ENCODE peak calls at places on chromosomes 2 and 18, in six cellular contexts. One of them, this sample, is unnamed.
A peak's percentile ranks its signal among the peaks of the same experiment; 100 is the strongest.

GRCh38 chr18:76803814-76804213 is 18.5 kb upstream of the ZNF236 start:
- DNase-seq in PC-3: peak; percentile 82
- DNase-seq in neural progenitor cell: peak; percentile 72
- DNase-seq in upper lobe of right lung: no peak
- DNase-seq in foreskin keratinocyte: peak; percentile 60
- DNase-seq in right lobe of liver: peak; percentile 58
- DNase-seq in this sample: peak; percentile 68

GRCh38 chr2:24077535-24077877 is 1.4 kb upstream of the SF3B6 start:
- DNase-seq in right lobe of liver: no peak
- DNase-seq in PC-3: no peak
- DNase-seq in upper lobe of right lung: no peak
- DNase-seq in neural progenitor cell: no peak
- DNase-seq in foreskin keratinocyte: peak; percentile 48
- DNase-seq in this sample: no peak

GRCh38 chr2:100104718-100105677 is 37.4 kb downstream of the AFF3 start:
- DNase-seq in upper lobe of right lung: peak; percentile 66
- DNase-seq in PC-3: no peak
- DNase-seq in neural progenitor cell: peak; percentile 85
- DNase-seq in right lobe of liver: peak; percentile 32
- DNase-seq in foreskin keratinocyte: no peak
- DNase-seq in this sample: no peak

GRCh38 chr2:79122676-79123075 is 2.4 kb downstream of the REG1A start:
- DNase-seq in neural progenitor cell: no peak
- DNase-seq in PC-3: no peak
- DNase-seq in upper lobe of right lung: no peak
- DNase-seq in foreskin keratinocyte: no peak
- DNase-seq in right lobe of liver: no peak
- DNase-seq in this sample: no peak

GRCh38 chr2:101679037-101679726 is 18.3 kb upstream of the MAP4K4 start:
- DNase-seq in upper lobe of right lung: no peak
- DNase-seq in neural progenitor cell: no peak
- DNase-seq in right lobe of liver: no peak
- DNase-seq in foreskin keratinocyte: no peak
- DNase-seq in PC-3: peak; percentile 47
- DNase-seq in this sample: no peak

GRCh38 chr2:54676656-54677055 is 46.8 kb upstream of the EML6 start:
- DNase-seq in PC-3: no peak
- DNase-seq in upper lobe of right lung: no peak
- DNase-seq in neural progenitor cell: no peak
- DNase-seq in right lobe of liver: no peak
- DNase-seq in foreskin keratinocyte: no peak
- DNase-seq in this sample: no peak

GRCh38 chr18:8749492-8749891 is 44.1 kb downstream of the MTCL1 start:
- DNase-seq in PC-3: no peak
- DNase-seq in neural progenitor cell: no peak
- DNase-seq in right lobe of liver: no peak
- DNase-seq in upper lobe of right lung: no peak
- DNase-seq in foreskin keratinocyte: no peak
- DNase-seq in this sample: no peak

GRCh38 chr18:9494778-9495302 is 19.5 kb downstream of the RALBP1 start:
- DNase-seq in right lobe of liver: no peak
- DNase-seq in upper lobe of right lung: no peak
- DNase-seq in PC-3: no peak
- DNase-seq in foreskin keratinocyte: no peak
- DNase-seq in neural progenitor cell: no peak
- DNase-seq in this sample: no peak

GRCh38 chr2:14514001-14514400 is 118.5 kb upstream of the LRATD1 start:
- DNase-seq in foreskin keratinocyte: no peak
- DNase-seq in right lobe of liver: no peak
- DNase-seq in upper lobe of right lung: no peak
- DNase-seq in PC-3: no peak
- DNase-seq in neural progenitor cell: peak; percentile 60
- DNase-seq in this sample: no peak

GRCh38 chr2:146642066-146642465 is 1202.8 kb upstream of the ACVR2A start:
- DNase-seq in upper lobe of right lung: no peak
- DNase-seq in PC-3: no peak
- DNase-seq in neural progenitor cell: no peak
- DNase-seq in right lobe of liver: no peak
- DNase-seq in foreskin keratinocyte: no peak
- DNase-seq in this sample: no peak

GRCh38 chr2:165969227-165969626 is 15.7 kb upstream of the TTC21B start:
- DNase-seq in PC-3: no peak
- DNase-seq in right lobe of liver: no peak
- DNase-seq in neural progenitor cell: no peak
- DNase-seq in foreskin keratinocyte: no peak
- DNase-seq in upper lobe of right lung: no peak
- DNase-seq in this sample: no peak

GRCh38 chr18:183769-184168 is 25.4 kb downstream of the USP14 start:
- DNase-seq in PC-3: no peak
- DNase-seq in upper lobe of right lung: no peak
- DNase-seq in foreskin keratinocyte: no peak
- DNase-seq in right lobe of liver: no peak
- DNase-seq in neural progenitor cell: no peak
- DNase-seq in this sample: peak; percentile 5

GRCh38 chr2:103161456-103162289 is 399.8 kb downstream of the TMEM182 start:
- DNase-seq in foreskin keratinocyte: peak; percentile 50
- DNase-seq in upper lobe of right lung: no peak
- DNase-seq in neural progenitor cell: peak; percentile 79
- DNase-seq in right lobe of liver: no peak
- DNase-seq in PC-3: peak; percentile 63
- DNase-seq in this sample: peak; percentile 62

GRCh38 chr18:63298393-63299015 is 21.1 kb downstream of the BCL2 start:
- DNase-seq in neural progenitor cell: no peak
- DNase-seq in upper lobe of right lung: no peak
- DNase-seq in right lobe of liver: no peak
- DNase-seq in PC-3: no peak
- DNase-seq in foreskin keratinocyte: no peak
- DNase-seq in this sample: no peak

GRCh38 chr2:197163755-197164753 is 146.5 kb downstream of the ANKRD44 start:
- DNase-seq in neural progenitor cell: peak; percentile 76
- DNase-seq in PC-3: no peak
- DNase-seq in foreskin keratinocyte: no peak
- DNase-seq in upper lobe of right lung: no peak
- DNase-seq in right lobe of liver: peak; percentile 51
- DNase-seq in this sample: no peak

GRCh38 chr2:43443317-43443716 is 152.5 kb downstream of the THADA start:
- DNase-seq in right lobe of liver: no peak
- DNase-seq in PC-3: no peak
- DNase-seq in foreskin keratinocyte: no peak
- DNase-seq in neural progenitor cell: no peak
- DNase-seq in upper lobe of right lung: no peak
- DNase-seq in this sample: no peak

GRCh38 chr2:10164611-10165010 is 42.1 kb downstream of the RRM2 start:
- DNase-seq in PC-3: no peak
- DNase-seq in upper lobe of right lung: no peak
- DNase-seq in right lobe of liver: no peak
- DNase-seq in neural progenitor cell: no peak
- DNase-seq in foreskin keratinocyte: no peak
- DNase-seq in this sample: no peak

GRCh38 chr2:72713857-72714256 is 112.0 kb downstream of the EXOC6B start:
- DNase-seq in neural progenitor cell: no peak
- DNase-seq in foreskin keratinocyte: no peak
- DNase-seq in upper lobe of right lung: no peak
- DNase-seq in PC-3: peak; percentile 26
- DNase-seq in right lobe of liver: no peak
- DNase-seq in this sample: no peak

GRCh38 chr2:72718906-72719305 is 106.9 kb downstream of the EXOC6B start:
- DNase-seq in neural progenitor cell: no peak
- DNase-seq in foreskin keratinocyte: no peak
- DNase-seq in upper lobe of right lung: no peak
- DNase-seq in PC-3: peak; percentile 4
- DNase-seq in right lobe of liver: no peak
- DNase-seq in this sample: no peak

GRCh38 chr2:72712304-72712703 is 113.5 kb downstream of the EXOC6B start:
- DNase-seq in right lobe of liver: no peak
- DNase-seq in neural progenitor cell: no peak
- DNase-seq in foreskin keratinocyte: no peak
- DNase-seq in PC-3: no peak
- DNase-seq in upper lobe of right lung: no peak
- DNase-seq in this sample: no peak

GRCh38 chr2:72710418-72711152 is 115.2 kb downstream of the EXOC6B start:
- DNase-seq in right lobe of liver: no peak
- DNase-seq in upper lobe of right lung: no peak
- DNase-seq in PC-3: no peak
- DNase-seq in foreskin keratinocyte: no peak
- DNase-seq in neural progenitor cell: no peak
- DNase-seq in this sample: no peak

DNA sequence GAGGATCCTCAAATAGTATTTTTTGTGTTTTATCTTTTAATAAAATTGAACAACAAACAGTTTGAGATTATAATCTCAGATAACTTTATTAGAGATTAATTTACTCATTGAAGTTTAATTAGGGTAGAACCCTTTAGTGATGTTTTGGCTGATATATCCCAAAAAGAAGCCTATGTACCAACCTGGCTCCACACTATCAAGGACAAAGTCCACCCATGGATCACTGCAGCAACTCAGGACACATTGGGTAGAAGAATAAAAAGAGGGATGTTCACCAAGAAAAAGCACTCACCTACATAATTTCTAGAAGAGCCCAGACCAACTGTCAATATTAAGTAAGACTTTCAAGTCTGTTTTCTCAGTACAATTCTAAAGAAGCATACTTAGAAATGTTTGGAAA is 112.9 kb downstream of the EXOC6B start:
- DNase-seq in foreskin keratinocyte: no peak
- DNase-seq in neural progenitor cell: no peak
- DNase-seq in upper lobe of right lung: no peak
- DNase-seq in right lobe of liver: no peak
- DNase-seq in PC-3: no peak
- DNase-seq in this sample: no peak
- TF ChIP-seq CTCF in foreskin keratinocyte: no peak
- TF ChIP-seq CTCF in neural progenitor cell: no peak
- TF ChIP-seq CTCF in upper lobe of right lung: no peak
- TF ChIP-seq CTCF in right lobe of liver: no peak
- TF ChIP-seq CTCF in PC-3: no peak
- TF ChIP-seq CTCF in this sample: no peak

DNA sequence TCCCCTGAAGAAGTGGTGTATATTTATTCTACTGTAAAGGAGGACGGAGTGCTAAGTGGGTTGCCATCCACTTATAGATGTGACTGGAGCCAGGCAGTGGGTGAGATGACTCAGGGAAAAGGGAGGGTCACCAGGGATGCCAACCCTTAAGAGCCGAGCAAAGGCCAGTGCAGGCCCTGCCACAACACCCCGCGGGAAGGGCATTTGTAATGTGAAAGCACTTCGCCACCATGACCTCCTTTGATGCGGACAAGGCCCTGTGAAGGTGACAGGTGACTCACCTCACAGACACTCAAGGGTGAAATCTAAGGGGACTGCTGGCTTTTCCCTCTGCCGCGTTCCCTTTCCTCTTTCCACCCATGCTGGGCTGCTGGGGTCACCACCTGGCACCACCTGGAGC is 50.2 kb upstream of the MRPL33 start:
- DNase-seq in neural progenitor cell: no peak
- DNase-seq in PC-3: peak; percentile 58
- DNase-seq in right lobe of liver: no peak
- DNase-seq in foreskin keratinocyte: no peak
- DNase-seq in upper lobe of right lung: no peak
- DNase-seq in this sample: no peak
- H3K27ac ChIP-seq in neural progenitor cell: no peak overlapping the region
- H3K27ac ChIP-seq in PC-3: peak overlapping the region; percentile 63
- H3K27ac ChIP-seq in right lobe of liver: no peak overlapping the region
- H3K27ac ChIP-seq in foreskin keratinocyte: no peak overlapping the region
- H3K27ac ChIP-seq in upper lobe of right lung: no peak overlapping the region
- H3K27ac ChIP-seq in this sample: peak overlapping the region; percentile 58

GRCh38 chr2:139034064-139034463 is 253.9 kb upstream of the NXPH2 start:
- DNase-seq in neural progenitor cell: no peak
- DNase-seq in PC-3: no peak
- DNase-seq in upper lobe of right lung: no peak
- DNase-seq in right lobe of liver: no peak
- DNase-seq in foreskin keratinocyte: no peak
- DNase-seq in this sample: no peak

GRCh38 chr2:139033300-139033699 is 253.1 kb upstream of the NXPH2 start:
- DNase-seq in right lobe of liver: no peak
- DNase-seq in foreskin keratinocyte: peak; percentile 50
- DNase-seq in neural progenitor cell: no peak
- DNase-seq in upper lobe of right lung: no peak
- DNase-seq in PC-3: peak; percentile 67
- DNase-seq in this sample: peak; percentile 5

DNA sequence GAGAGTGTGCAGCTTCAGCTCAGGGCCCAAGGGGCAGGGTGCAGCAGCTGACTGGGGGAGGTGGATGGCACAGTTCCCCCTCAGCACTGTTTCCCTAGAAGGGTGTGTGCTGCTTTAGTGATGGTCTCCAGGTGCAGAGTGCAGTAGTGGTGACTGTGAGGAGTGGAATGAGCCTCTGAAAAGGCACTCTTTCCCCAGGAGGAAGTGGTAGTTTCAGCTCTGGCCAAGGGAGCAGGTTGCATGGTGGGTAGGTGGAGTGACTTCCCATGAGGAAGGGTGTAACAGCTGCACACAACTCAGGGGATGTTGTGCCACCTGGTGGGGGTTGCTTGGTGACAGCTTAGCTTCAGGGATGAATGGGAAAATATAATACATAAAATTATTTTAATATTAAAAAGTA is 251.5 kb upstream of the NXPH2 start:
- DNase-seq in upper lobe of right lung: no peak
- DNase-seq in neural progenitor cell: peak; percentile 19
- DNase-seq in foreskin keratinocyte: peak; percentile 84
- DNase-seq in PC-3: peak; percentile 78
- DNase-seq in right lobe of liver: no peak
- DNase-seq in this sample: peak; percentile 41
- TF ChIP-seq CTCF in upper lobe of right lung: no peak
- TF ChIP-seq CTCF in neural progenitor cell: peak; percentile 27
- TF ChIP-seq CTCF in foreskin keratinocyte: peak; percentile 74
- TF ChIP-seq CTCF in PC-3: peak; percentile 57
- TF ChIP-seq CTCF in right lobe of liver: no peak
- TF ChIP-seq CTCF in this sample: no peak

GRCh38 chr2:22904126-22904684 is 480.8 kb upstream of the KLHL29 start:
- DNase-seq in right lobe of liver: peak; percentile 45
- DNase-seq in foreskin keratinocyte: no peak
- DNase-seq in PC-3: peak; percentile 3
- DNase-seq in upper lobe of right lung: peak; percentile 68
- DNase-seq in neural progenitor cell: peak; percentile 79
- DNase-seq in this sample: no peak

GRCh38 chr2:22903616-22904015 is 481.4 kb upstream of the KLHL29 start:
- DNase-seq in right lobe of liver: no peak
- DNase-seq in foreskin keratinocyte: no peak
- DNase-seq in PC-3: no peak
- DNase-seq in upper lobe of right lung: no peak
- DNase-seq in neural progenitor cell: no peak
- DNase-seq in this sample: no peak

GRCh38 chr2:22902662-22903165 is 482.3 kb upstream of the KLHL29 start:
- DNase-seq in PC-3: no peak
- DNase-seq in foreskin keratinocyte: no peak
- DNase-seq in upper lobe of right lung: no peak
- DNase-seq in neural progenitor cell: no peak
- DNase-seq in right lobe of liver: peak; percentile 69
- DNase-seq in this sample: no peak

GRCh38 chr2:22900674-22901073 is 484.3 kb upstream of the KLHL29 start:
- DNase-seq in upper lobe of right lung: no peak
- DNase-seq in PC-3: no peak
- DNase-seq in neural progenitor cell: no peak
- DNase-seq in foreskin keratinocyte: no peak
- DNase-seq in right lobe of liver: no peak
- DNase-seq in this sample: no peak

DNA sequence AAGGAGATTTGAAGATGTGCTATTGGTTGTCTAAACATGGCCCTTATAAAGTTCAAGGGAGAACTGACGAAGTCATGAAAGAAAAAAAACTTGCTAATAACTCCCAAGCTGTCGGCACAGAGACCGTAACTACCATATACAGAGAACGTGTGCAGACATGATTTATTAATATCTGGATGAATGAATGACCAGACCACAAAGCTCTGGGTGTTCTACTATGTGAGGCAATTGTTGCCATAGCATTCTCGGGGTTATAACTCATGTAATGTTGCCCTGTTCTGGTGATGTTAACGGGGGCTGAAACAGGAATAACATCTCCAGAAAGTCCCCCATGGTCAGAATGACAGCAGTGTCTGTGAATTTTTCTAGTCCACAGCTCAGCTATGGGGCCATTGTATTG is 483.5 kb upstream of the KLHL29 start:
- DNase-seq in upper lobe of right lung: no peak
- DNase-seq in neural progenitor cell: no peak
- DNase-seq in foreskin keratinocyte: peak; percentile 39
- DNase-seq in right lobe of liver: no peak
- DNase-seq in PC-3: no peak
- DNase-seq in this sample: peak; percentile 4
- H3K27ac ChIP-seq in upper lobe of right lung: no peak overlapping the region
- H3K27ac ChIP-seq in neural progenitor cell: no peak overlapping the region
- H3K27ac ChIP-seq in foreskin keratinocyte: no peak overlapping the region
- H3K27ac ChIP-seq in right lobe of liver: no peak overlapping the region
- H3K27ac ChIP-seq in PC-3: no peak overlapping the region
- H3K27ac ChIP-seq in this sample: no peak overlapping the region